ENCODE peak calls at places on chromosomes 13 and 19, in eight cellular contexts. C is sigmoid colon; I is neural progenitor cell; T is AG04450; O is adipocyte; A is upper lobe of right lung; P is CD8-positive, alpha-beta T cell; N is neuronal stem cell. S is an unnamed sample. For H3K9me3, the result is how much of the 10 kb centered on the place peaks cover.

GRCh38 chr19:35558400-35559280 is 4.8 kb downstream of the ATP4A start:
- DNase-seq in C (no peak), I (no peak), T (no peak), O (no peak), A (no peak), P (no peak), N (no peak), S (no peak)

GRCh38 chr13:52399708-52400107 is 6.3 kb downstream of the THSD1 start:
- DNase-seq in C (no peak), I (no peak), T (no peak), O (no peak), A (no peak), P (no peak), N (no peak), S (no peak)

GRCh38 chr19:51407631-51408131 is 9.8 kb downstream of the SIGLEC10 start:
- DNase-seq in C (no peak), I (peak), T (no peak), O (peak), A (no peak), P (no peak), N (no peak), S (peak)

GRCh38 chr19:3098141-3098514 is 4.0 kb downstream of the GNA11 start:
- DNase-seq in C (no peak), I (no peak), T (no peak), O (no peak), A (peak), P (no peak), N (no peak), S (no peak)

GRCh38 chr13:29619995-29620394 is 24.5 kb upstream of the SLC7A1 start:
- DNase-seq in C (no peak), I (no peak), T (no peak), O (peak), A (no peak), P (no peak), N (no peak), S (no peak)

GRCh38 chr19:5914946-5915781 is 1.1 kb downstream of the CAPS start:
- DNase-seq in C (no peak), I (no peak), T (no peak), O (no peak), A (peak), P (no peak), N (no peak), S (peak)

GRCh38 chr13:24540236-24541126 is 27.9 kb upstream of the PARP4 start:
- DNase-seq in C (no peak), I (peak), T (no peak), O (no peak), A (no peak), P (no peak), N (peak), S (no peak)

GRCh38 chr19:41542622-41543021 is 33.3 kb upstream of the CEACAM21 start:
- DNase-seq in C (no peak), I (no peak), T (no peak), O (no peak), A (no peak), P (no peak), N (no peak), S (no peak)

GRCh38 chr13:76937416-76937815 is 10.9 kb upstream of the ACOD1 start:
- DNase-seq in C (no peak), I (no peak), T (peak), O (peak), A (no peak), P (no peak), N (no peak), S (no peak)

GRCh38 chr19:6778386-6778785 is 5.9 kb downstream of the VAV1 start:
- DNase-seq in C (no peak), I (no peak), T (no peak), O (no peak), A (no peak), P (no peak), N (no peak), S (no peak)

GRCh38 chr19:21559444-21559843 is 54.0 kb downstream of the ZNF429 start:
- DNase-seq in C (no peak), I (no peak), T (no peak), O (no peak), A (no peak), P (no peak), N (no peak), S (no peak)
- H3K9me3 ChIP-seq in C (under half), I (under half), T (under half), O (half or more), A (under half), P (under half), N (under half), S (under half)

GRCh38 chr19:24141612-24142011 is 54.6 kb downstream of the ZNF254 start:
- DNase-seq in C (no peak), I (no peak), T (no peak), O (no peak), A (no peak), P (no peak), N (no peak), S (no peak)
- H3K9me3 ChIP-seq in C (under half), I (under half), T (under half), O (half or more), A (half or more), P (under half), N (under half), S (under half)

GRCh38 chr19:15265849-15266248 is 33.6 kb upstream of the EPHX3 start:
- DNase-seq in C (peak), I (no peak), T (peak), O (peak), A (peak), P (no peak), N (no peak), S (no peak)
- H3K9me3 ChIP-seq in C (under half), I (under half), T (under half), O (under half), A (under half), P (under half), N (under half), S (under half)

DNA sequence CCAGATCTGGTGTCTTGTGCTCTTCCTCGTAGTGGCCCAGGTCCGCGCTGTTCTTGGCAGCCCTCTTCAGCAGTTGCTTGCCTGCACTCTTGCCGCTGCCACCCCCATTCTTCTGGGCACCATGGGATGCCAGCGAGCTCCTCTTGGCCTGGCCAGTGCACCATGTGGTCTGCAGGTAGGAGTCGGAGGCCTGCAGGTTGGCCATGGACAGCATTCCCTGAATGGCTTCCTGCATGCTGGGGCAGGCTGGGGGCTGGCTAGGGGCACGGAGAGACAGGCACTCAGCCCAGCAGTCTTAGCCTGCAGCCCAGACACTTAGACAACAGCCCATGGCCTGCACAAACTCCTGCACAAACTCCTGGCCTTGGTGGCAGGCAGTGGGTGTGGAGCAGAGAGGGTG is 234.9 kb downstream of the TUBA3C start:
- DNase-seq in C (no peak), I (no peak), T (no peak), O (no peak), A (peak), P (no peak), N (no peak), S (no peak)
- H3K9me3 ChIP-seq in C (under half), I (under half), T (half or more), O (under half), A (under half), P (under half), N (under half), S (under half)